ENCODE peak calls at places on chromosome X, in eight cellular contexts. H is Karpas-422, L is SK-N-SH, F is H1, Y is GM12878, S is fibroblast of lung, J is astrocyte, M is colonic mucosa. D is an unnamed sample.

GRCh38 chrX:66674506-66674905 is 35.6 kb upstream of the EDA2R start:
- DNase-seq in H (no peak), L (no peak), F (no peak), Y (no peak), S (no peak), J (no peak), M (no peak), D (no peak)

GRCh38 chrX:129980043-129980442 is 2.4 kb upstream of the BCORL1 start:
- DNase-seq in H (no peak), L (peak), F (no peak), Y (no peak), S (no peak), J (no peak), M (peak), D (no peak)

GRCh38 chrX:140503714-140504351 is 1.0 kb downstream of the SOX3 start:
- DNase-seq in H (no peak), L (peak), F (no peak), Y (no peak), S (no peak), J (peak), M (no peak), D (no peak)

GRCh38 chrX:34972206-34972605 is 29.6 kb downstream of the FAM47B start:
- DNase-seq in H (no peak), L (no peak), F (no peak), Y (no peak), S (no peak), J (no peak), M (no peak), D (no peak)

GRCh38 chrX:102669526-102669925 is 18.2 kb downstream of the GPRASP1 start:
- DNase-seq in H (no peak), L (no peak), F (no peak), Y (no peak), S (no peak), J (no peak), M (no peak), D (no peak)

GRCh38 chrX:11261260-11261659 is 32.0 kb upstream of the AMELX start:
- DNase-seq in H (no peak), L (no peak), F (no peak), Y (no peak), S (peak), J (peak), M (no peak), D (no peak)

GRCh38 chrX:78514852-78515251 is 144.3 kb downstream of the RTL3 start:
- DNase-seq in H (peak), L (no peak), F (peak), Y (no peak), S (no peak), J (peak), M (no peak), D (no peak)

GRCh38 chrX:119682019-119682989 is 10.7 kb downstream of the SEPTIN6 start:
- DNase-seq in H (no peak), L (no peak), F (no peak), Y (peak), S (no peak), J (no peak), M (no peak), D (no peak)

GRCh38 chrX:78375894-78376293 is 48.5 kb upstream of the CYSLTR1 start:
- DNase-seq in H (no peak), L (no peak), F (no peak), Y (no peak), S (no peak), J (no peak), M (no peak), D (no peak)

GRCh38 chrX:10529344-10529743 is 91.0 kb downstream of the MID1 start:
- DNase-seq in H (no peak), L (no peak), F (no peak), Y (no peak), S (peak), J (peak), M (no peak), D (no peak)

GRCh38 chrX:20032201-20032600 is 41.3 kb upstream of the BCLAF3 start:
- DNase-seq in H (no peak), L (peak), F (no peak), Y (no peak), S (no peak), J (no peak), M (no peak), D (no peak)

GRCh38 chrX:110403839-110404238 is 45.2 kb downstream of the RTL9 start:
- DNase-seq in H (no peak), L (no peak), F (no peak), Y (no peak), S (peak), J (peak), M (no peak), D (no peak)
- H3K9ac ChIP-seq in H (no peak), L (no peak), F (no peak), Y (no peak), S (no peak), J (peak), M (no peak), D (no peak)

DNA sequence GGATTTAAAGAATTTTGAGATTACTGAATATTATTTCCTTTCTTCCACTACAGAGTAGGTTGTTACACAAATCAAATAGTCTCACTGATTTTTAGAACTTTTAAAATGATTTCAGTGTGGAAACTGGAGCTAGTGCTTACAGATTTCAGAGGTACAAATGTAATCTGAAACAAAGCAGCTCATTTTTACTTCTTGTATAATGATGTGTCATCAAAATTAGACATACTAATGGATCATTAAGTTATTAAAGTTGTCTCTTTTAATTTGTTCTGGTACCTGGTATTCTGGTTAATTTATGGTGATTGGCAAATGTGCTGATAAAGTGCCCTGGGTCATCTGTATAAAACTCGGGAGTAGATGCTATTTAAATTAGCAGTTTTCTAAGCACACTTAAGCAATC is 1528.3 kb downstream of the RPA4 start:
- DNase-seq in H (no peak), L (no peak), F (no peak), Y (no peak), S (no peak), J (no peak), M (no peak), D (no peak)
- H3K9ac ChIP-seq in H (no peak), L (no peak), F (no peak), Y (no peak), S (no peak), J (no peak), M (no peak), D (no peak)

GRCh38 chrX:48681539-48682183 is 1.9 kb upstream of the WAS start:
- DNase-seq in H (no peak), L (no peak), F (no peak), Y (no peak), S (no peak), J (no peak), M (no peak), D (no peak)

GRCh38 chrX:48685416-48685815 is 1.8 kb downstream of the WAS start:
- DNase-seq in H (no peak), L (no peak), F (no peak), Y (no peak), S (no peak), J (no peak), M (no peak), D (no peak)

GRCh38 chrX:48683411-48683982 is at the start of gene WAS:
- DNase-seq in H (peak), L (no peak), F (no peak), Y (peak), S (no peak), J (no peak), M (no peak), D (no peak)

GRCh38 chrX:48688531-48689142 is 5.0 kb downstream of the WAS start:
- DNase-seq in H (no peak), L (no peak), F (no peak), Y (no peak), S (no peak), J (no peak), M (no peak), D (no peak)

GRCh38 chrX:48684134-48684533 is 535 bp downstream of the WAS start:
- DNase-seq in H (no peak), L (no peak), F (no peak), Y (no peak), S (no peak), J (no peak), M (no peak), D (no peak)
- H3K9ac ChIP-seq in H (peak), L (no peak), F (no peak), Y (peak), S (no peak), J (no peak), M (peak), D (no peak)

GRCh38 chrX:155841232-155841631 is 39.9 kb upstream of the VAMP7 start:
- DNase-seq in H (no peak), L (no peak), F (no peak), Y (no peak), S (no peak), J (no peak), M (no peak), D (no peak)
- H3K9ac ChIP-seq in H (no peak), L (no peak), F (no peak), Y (no peak), S (no peak), J (no peak), M (no peak), D (no peak)

GRCh38 chrX:110732274-110732673 is 63.3 kb downstream of the CHRDL1 start:
- DNase-seq in H (no peak), L (no peak), F (no peak), Y (no peak), S (peak), J (no peak), M (no peak), D (no peak)

GRCh38 chrX:110734894-110735541 is 60.6 kb downstream of the CHRDL1 start:
- DNase-seq in H (no peak), L (no peak), F (no peak), Y (no peak), S (peak), J (peak), M (no peak), D (no peak)

DNA sequence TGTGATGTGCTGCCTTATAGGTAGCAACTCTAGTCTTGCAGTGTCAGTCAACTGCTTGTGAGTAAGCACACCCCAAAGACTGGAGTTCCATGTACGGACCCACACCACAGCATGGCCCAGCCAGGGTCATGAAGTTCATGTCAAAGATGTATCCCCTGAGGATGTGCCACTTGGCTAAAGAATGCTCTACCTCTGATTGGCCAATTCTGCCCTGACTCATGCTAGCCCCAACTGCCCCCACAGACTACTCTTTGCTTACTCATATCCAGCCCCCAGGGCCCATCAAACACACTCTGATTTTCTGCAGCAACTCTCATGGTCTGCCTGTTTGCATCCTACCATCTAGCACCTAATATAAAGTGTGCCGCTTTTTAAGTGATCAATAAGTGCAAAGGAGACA is 62.5 kb downstream of the CHRDL1 start:
- DNase-seq in H (no peak), L (no peak), F (no peak), Y (no peak), S (no peak), J (peak), M (no peak), D (no peak)
- H3K9ac ChIP-seq in H (no peak), L (no peak), F (no peak), Y (no peak), S (no peak), J (no peak), M (no peak), D (no peak)

GRCh38 chrX:72018277-72019112 is 107.8 kb downstream of the NHSL2 start:
- DNase-seq in H (peak), L (peak), F (peak), Y (no peak), S (peak), J (peak), M (peak), D (no peak)
- H3K9ac ChIP-seq in H (no peak), L (no peak), F (peak), Y (no peak), S (peak), J (peak), M (no peak), D (no peak)

GRCh38 chrX:18354369-18355329 is at the start of gene SCML2:
- DNase-seq in H (no peak), L (peak), F (no peak), Y (no peak), S (peak), J (peak), M (peak), D (no peak)
- H3K9ac ChIP-seq in H (no peak), L (peak), F (peak), Y (no peak), S (peak), J (peak), M (peak), D (peak)